ENCODE peak calls at places on chromosomes 11 and 22, in eight cellular contexts. P is HCT116, K is A549, D is NB4, L is K562, T is endothelial cell of umbilical vein, J is GM12878, X is HepG2. R is an unnamed sample.
A peak's percentile ranks its signal among the peaks of the same experiment; 100 is the strongest.

GRCh38 chr11:34427171-34427805 is 11.4 kb upstream of the CAT start:
- DNase-seq in D (peak; percentile 98), P (no peak), T (no peak), J (no peak), L (no peak), X (peak; percentile 94), K (peak; percentile 62), R (no peak)

GRCh38 chr11:133413726-133414125 is 118.6 kb downstream of the OPCML start:
- DNase-seq in J (no peak), K (no peak), X (no peak), T (no peak), L (no peak), P (no peak), D (no peak), R (no peak)

GRCh38 chr11:35549787-35550186 is 24.4 kb upstream of the PAMR1 start:
- DNase-seq in X (no peak), T (no peak), D (no peak), P (no peak), K (no peak), J (no peak), L (no peak), R (no peak)

GRCh38 chr11:131510662-131511061 is 140.2 kb downstream of the NTM start:
- DNase-seq in L (no peak), P (no peak), X (no peak), D (no peak), J (no peak), T (no peak), K (no peak), R (no peak)

GRCh38 chr11:82730286-82730685 is 3.4 kb downstream of the FAM181B start:
- DNase-seq in X (no peak), K (no peak), T (no peak), L (no peak), P (no peak), D (no peak), J (no peak), R (no peak)

GRCh38 chr11:11793073-11793472 is 48.7 kb upstream of the USP47 start:
- DNase-seq in L (no peak), J (no peak), D (no peak), P (no peak), T (no peak), K (no peak), X (no peak), R (no peak)

GRCh38 chr11:28259177-28259843 is 151.1 kb downstream of the METTL15 start:
- DNase-seq in L (no peak), D (no peak), X (no peak), J (no peak), P (no peak), K (no peak), T (no peak), R (no peak)

GRCh38 chr11:125251956-125252355 is 87.4 kb downstream of the PKNOX2 start:
- DNase-seq in D (no peak), T (no peak), L (no peak), J (no peak), X (no peak), K (no peak), P (no peak), R (no peak)

GRCh38 chr11:77249427-77249826 is 52.1 kb downstream of the GDPD4 start:
- DNase-seq in P (peak; percentile 27), J (no peak), T (peak; percentile 37), K (no peak), D (no peak), L (no peak), X (no peak), R (no peak)

GRCh38 chr22:24994070-24994763 is 41.7 kb downstream of the KIAA1671 start:
- DNase-seq in T (no peak), L (no peak), X (no peak), J (no peak), K (no peak), P (peak; percentile 73), D (no peak), R (peak; percentile 64)

GRCh38 chr22:31734512-31734911 is 15.4 kb downstream of the PRR14L start:
- DNase-seq in P (no peak), K (no peak), L (no peak), T (no peak), J (no peak), X (peak; percentile 29), D (no peak), R (no peak)

GRCh38 chr11:75715688-75716087 is 1.9 kb upstream of the MOGAT2 start:
- DNase-seq in D (no peak), L (no peak), J (no peak), T (no peak), X (no peak), K (no peak), P (no peak), R (no peak)

GRCh38 chr22:47136671-47137070 is 374.2 kb downstream of the TBC1D22A start:
- DNase-seq in L (no peak), T (no peak), K (no peak), X (no peak), D (no peak), P (no peak), J (no peak), R (no peak)

GRCh38 chr11:19079643-19080440 is 19.3 kb upstream of the MRGPRX2 start:
- DNase-seq in L (no peak), T (peak; percentile 89), K (no peak), X (no peak), J (no peak), D (no peak), P (peak; percentile 47), R (no peak)

GRCh38 chr22:41380993-41381328 is 781 bp upstream of the TEF start:
- DNase-seq in P (peak; percentile 67), K (peak; percentile 37), J (no peak), D (no peak), X (peak; percentile 83), L (no peak), T (peak; percentile 62), R (no peak)

GRCh38 chr11:46309669-46310288 is 32.3 kb downstream of the CREB3L1 start:
- DNase-seq in X (no peak), D (peak; percentile 93), T (no peak), L (peak; percentile 81), K (no peak), J (no peak), P (peak; percentile 48), R (no peak)

GRCh38 chr11:119771210-119771770 is 42.3 kb upstream of the NECTIN1 start:
- DNase-seq in X (no peak), L (no peak), J (no peak), D (no peak), T (no peak), P (no peak), K (no peak), R (no peak)

GRCh38 chr11:19872526-19873135 is 160.0 kb downstream of the NAV2 start:
- DNase-seq in L (no peak), J (no peak), X (no peak), T (no peak), K (no peak), P (no peak), D (no peak), R (peak; percentile 68)

GRCh38 chr22:50684501-50684900 is 11.9 kb downstream of the SHANK3 start:
- DNase-seq in K (no peak), D (no peak), L (no peak), J (no peak), X (no peak), P (no peak), T (no peak), R (no peak)

GRCh38 chr11:118929496-118930151 is 3.9 kb upstream of the BCL9L start:
- DNase-seq in L (peak; percentile 58), P (peak; percentile 89), X (peak; percentile 64), K (peak; percentile 83), T (peak; percentile 80), D (peak; percentile 96), J (no peak), R (peak; percentile 75)

GRCh38 chr22:31933406-31933805 is 10.9 kb upstream of the YWHAH start:
- DNase-seq in K (no peak), D (no peak), P (no peak), T (no peak), J (no peak), L (no peak), X (no peak), R (no peak)

GRCh38 chr11:124961972-124962609 is 8.1 kb downstream of the CCDC15 start:
- DNase-seq in J (peak; percentile 51), T (peak; percentile 86), P (peak; percentile 71), K (peak; percentile 35), X (peak; percentile 78), L (peak; percentile 41), D (peak; percentile 82), R (no peak)

GRCh38 chr11:70885281-70885680 is 367.1 kb downstream of the SHANK2 start:
- DNase-seq in J (no peak), D (no peak), T (no peak), L (no peak), K (no peak), P (no peak), X (no peak), R (no peak)

GRCh38 chr11:134598368-134598767 is 186.3 kb upstream of the B3GAT1 start:
- DNase-seq in D (no peak), X (no peak), J (no peak), K (no peak), P (no peak), T (no peak), L (no peak), R (no peak)

GRCh38 chr11:57543601-57544000 is 6.2 kb downstream of the SMTNL1 start:
- DNase-seq in D (no peak), J (no peak), X (no peak), P (no peak), T (no peak), L (no peak), K (no peak), R (peak; percentile 41)

GRCh38 chr22:37887610-37888378 is 18.3 kb upstream of the MICALL1 start:
- DNase-seq in X (no peak), P (no peak), K (no peak), J (no peak), D (no peak), T (peak; percentile 57), L (no peak), R (no peak)

GRCh38 chr22:37880668-37881440 is 25.2 kb upstream of the MICALL1 start:
- DNase-seq in J (no peak), P (no peak), L (no peak), X (no peak), T (peak; percentile 75), D (no peak), K (no peak), R (no peak)

GRCh38 chr22:37884420-37884819 is 21.7 kb upstream of the MICALL1 start:
- DNase-seq in K (no peak), D (no peak), J (no peak), L (no peak), T (no peak), P (no peak), X (no peak), R (no peak)
- TF ChIP-seq MAX in K (no peak), D (no peak), J (no peak), L (no peak), T (no peak), P (no peak), X (no peak), R (no peak)

GRCh38 chr11:68365943-68366435 is 53.6 kb downstream of the LRP5 start:
- DNase-seq in P (no peak), X (no peak), L (no peak), D (no peak), J (no peak), K (no peak), T (no peak), R (no peak)
- TF ChIP-seq MAX in P (no peak), X (no peak), L (no peak), D (no peak), J (no peak), K (no peak), T (no peak), R (no peak)

GRCh38 chr11:43833657-43834073 is 47.0 kb upstream of the ALKBH3 start:
- DNase-seq in T (peak; percentile 64), X (peak; percentile 33), J (no peak), L (no peak), K (no peak), P (no peak), D (no peak), R (no peak)
- TF ChIP-seq MAX in T (no peak), X (no peak), J (no peak), L (no peak), K (no peak), P (no peak), D (no peak), R (no peak)

GRCh38 chr11:62030071-62030684 is 62.7 kb upstream of the FTH1 start:
- DNase-seq in X (no peak), T (no peak), P (no peak), K (no peak), D (no peak), L (no peak), J (no peak), R (peak; percentile 43)
- TF ChIP-seq MAX in X (no peak), T (no peak), P (no peak), K (no peak), D (no peak), L (no peak), J (no peak), R (no peak)

R was measured in WTC11.